ENCODE peak calls at places on chromosomes 16 and 17, in eight cellular contexts. One of them, this sample, is unnamed.

GRCh38 chr16:88686439-88687253 is at the start of gene SNAI3:
- DNase-seq in AG09319: no peak
- DNase-seq in NCI-H1694 treated with DMSO at 0.1 percent for 48 hours: no peak
- DNase-seq in cardiac septum: peak; percentile 96
- DNase-seq in iris pigment epithelial cell: peak; percentile 54
- DNase-seq in Calu3: peak; percentile 96
- DNase-seq in stimulated activated naive B cell treated with anti-CD40 and anti-IgM and Interleukin-4, amounts not matched to agents 10 μg/mL and 1 μg/mL and 100 μg/mL, for 72 hours: peak; percentile 86
- DNase-seq in activated CD8-positive, alpha-beta T cell treated with anti-CD3 and anti-CD28 coated beads, Interleukin-2, amount 10 ng/mL, durations not matched to agents 7 days and 5 days: peak; percentile 91
- DNase-seq in this sample: peak; percentile 86

GRCh38 chr16:28843766-28844165 is 2.4 kb downstream of the TUFM start:
- DNase-seq in AG09319: no peak
- DNase-seq in NCI-H1694 treated with DMSO at 0.1 percent for 48 hours: no peak
- DNase-seq in cardiac septum: no peak
- DNase-seq in iris pigment epithelial cell: no peak
- DNase-seq in Calu3: no peak
- DNase-seq in stimulated activated naive B cell treated with anti-CD40 and anti-IgM and Interleukin-4, amounts not matched to agents 10 μg/mL and 1 μg/mL and 100 μg/mL, for 72 hours: no peak
- DNase-seq in activated CD8-positive, alpha-beta T cell treated with anti-CD3 and anti-CD28 coated beads, Interleukin-2, amount 10 ng/mL, durations not matched to agents 7 days and 5 days: no peak
- DNase-seq in this sample: no peak

GRCh38 chr16:88387941-88388627 is 5.3 kb downstream of the ZNF469 start:
- DNase-seq in AG09319: no peak
- DNase-seq in NCI-H1694 treated with DMSO at 0.1 percent for 48 hours: no peak
- DNase-seq in cardiac septum: no peak
- DNase-seq in iris pigment epithelial cell: peak; percentile 24
- DNase-seq in Calu3: peak; percentile 96
- DNase-seq in stimulated activated naive B cell treated with anti-CD40 and anti-IgM and Interleukin-4, amounts not matched to agents 10 μg/mL and 1 μg/mL and 100 μg/mL, for 72 hours: no peak
- DNase-seq in activated CD8-positive, alpha-beta T cell treated with anti-CD3 and anti-CD28 coated beads, Interleukin-2, amount 10 ng/mL, durations not matched to agents 7 days and 5 days: no peak
- DNase-seq in this sample: peak; percentile 24

GRCh38 chr16:82995927-82996441 is 369.2 kb downstream of the CDH13 start:
- DNase-seq in AG09319: peak; percentile 44
- DNase-seq in NCI-H1694 treated with DMSO at 0.1 percent for 48 hours: no peak
- DNase-seq in cardiac septum: no peak
- DNase-seq in iris pigment epithelial cell: peak; percentile 94
- DNase-seq in Calu3: no peak
- DNase-seq in stimulated activated naive B cell treated with anti-CD40 and anti-IgM and Interleukin-4, amounts not matched to agents 10 μg/mL and 1 μg/mL and 100 μg/mL, for 72 hours: no peak
- DNase-seq in activated CD8-positive, alpha-beta T cell treated with anti-CD3 and anti-CD28 coated beads, Interleukin-2, amount 10 ng/mL, durations not matched to agents 7 days and 5 days: no peak
- DNase-seq in this sample: no peak

GRCh38 chr16:87918314-87918713 is 18.0 kb downstream of the CA5A start:
- DNase-seq in AG09319: peak; percentile 32
- DNase-seq in NCI-H1694 treated with DMSO at 0.1 percent for 48 hours: no peak
- DNase-seq in cardiac septum: no peak
- DNase-seq in iris pigment epithelial cell: no peak
- DNase-seq in Calu3: no peak
- DNase-seq in stimulated activated naive B cell treated with anti-CD40 and anti-IgM and Interleukin-4, amounts not matched to agents 10 μg/mL and 1 μg/mL and 100 μg/mL, for 72 hours: no peak
- DNase-seq in activated CD8-positive, alpha-beta T cell treated with anti-CD3 and anti-CD28 coated beads, Interleukin-2, amount 10 ng/mL, durations not matched to agents 7 days and 5 days: no peak
- DNase-seq in this sample: peak; percentile 86

GRCh38 chr16:70302745-70303144 is 3.8 kb downstream of the DDX19B start:
- DNase-seq in AG09319: no peak
- DNase-seq in NCI-H1694 treated with DMSO at 0.1 percent for 48 hours: no peak
- DNase-seq in cardiac septum: no peak
- DNase-seq in iris pigment epithelial cell: no peak
- DNase-seq in Calu3: no peak
- DNase-seq in stimulated activated naive B cell treated with anti-CD40 and anti-IgM and Interleukin-4, amounts not matched to agents 10 μg/mL and 1 μg/mL and 100 μg/mL, for 72 hours: no peak
- DNase-seq in activated CD8-positive, alpha-beta T cell treated with anti-CD3 and anti-CD28 coated beads, Interleukin-2, amount 10 ng/mL, durations not matched to agents 7 days and 5 days: no peak
- DNase-seq in this sample: no peak

GRCh38 chr17:35312346-35312745 is 61.1 kb downstream of the SLFN11 start:
- DNase-seq in AG09319: no peak
- DNase-seq in NCI-H1694 treated with DMSO at 0.1 percent for 48 hours: no peak
- DNase-seq in cardiac septum: no peak
- DNase-seq in iris pigment epithelial cell: no peak
- DNase-seq in Calu3: no peak
- DNase-seq in stimulated activated naive B cell treated with anti-CD40 and anti-IgM and Interleukin-4, amounts not matched to agents 10 μg/mL and 1 μg/mL and 100 μg/mL, for 72 hours: no peak
- DNase-seq in activated CD8-positive, alpha-beta T cell treated with anti-CD3 and anti-CD28 coated beads, Interleukin-2, amount 10 ng/mL, durations not matched to agents 7 days and 5 days: no peak
- DNase-seq in this sample: no peak

GRCh38 chr16:66516808-66517585 is 32.9 kb downstream of the TK2 start:
- DNase-seq in AG09319: peak; percentile 98
- DNase-seq in NCI-H1694 treated with DMSO at 0.1 percent for 48 hours: peak; percentile 2
- DNase-seq in cardiac septum: peak; percentile 99
- DNase-seq in iris pigment epithelial cell: peak; percentile 100
- DNase-seq in Calu3: peak; percentile 98
- DNase-seq in stimulated activated naive B cell treated with anti-CD40 and anti-IgM and Interleukin-4, amounts not matched to agents 10 μg/mL and 1 μg/mL and 100 μg/mL, for 72 hours: peak; percentile 91
- DNase-seq in activated CD8-positive, alpha-beta T cell treated with anti-CD3 and anti-CD28 coated beads, Interleukin-2, amount 10 ng/mL, durations not matched to agents 7 days and 5 days: peak; percentile 89
- DNase-seq in this sample: peak; percentile 99

GRCh38 chr16:20612551-20613470 is 36.6 kb upstream of the ACSM2B start:
- DNase-seq in AG09319: no peak
- DNase-seq in NCI-H1694 treated with DMSO at 0.1 percent for 48 hours: no peak
- DNase-seq in cardiac septum: no peak
- DNase-seq in iris pigment epithelial cell: no peak
- DNase-seq in Calu3: no peak
- DNase-seq in stimulated activated naive B cell treated with anti-CD40 and anti-IgM and Interleukin-4, amounts not matched to agents 10 μg/mL and 1 μg/mL and 100 μg/mL, for 72 hours: no peak
- DNase-seq in activated CD8-positive, alpha-beta T cell treated with anti-CD3 and anti-CD28 coated beads, Interleukin-2, amount 10 ng/mL, durations not matched to agents 7 days and 5 days: no peak
- DNase-seq in this sample: peak; percentile 55

GRCh38 chr16:67928561-67929364 is 2.9 kb downstream of the CTRL start:
- DNase-seq in AG09319: no peak
- DNase-seq in NCI-H1694 treated with DMSO at 0.1 percent for 48 hours: peak; percentile 46
- DNase-seq in cardiac septum: no peak
- DNase-seq in iris pigment epithelial cell: peak; percentile 45
- DNase-seq in Calu3: peak; percentile 86
- DNase-seq in stimulated activated naive B cell treated with anti-CD40 and anti-IgM and Interleukin-4, amounts not matched to agents 10 μg/mL and 1 μg/mL and 100 μg/mL, for 72 hours: peak; percentile 64
- DNase-seq in activated CD8-positive, alpha-beta T cell treated with anti-CD3 and anti-CD28 coated beads, Interleukin-2, amount 10 ng/mL, durations not matched to agents 7 days and 5 days: peak; percentile 87
- DNase-seq in this sample: peak; percentile 89

GRCh38 chr16:54938351-54939346 is 8.0 kb downstream of the IRX5 start:
- DNase-seq in AG09319: no peak
- DNase-seq in NCI-H1694 treated with DMSO at 0.1 percent for 48 hours: no peak
- DNase-seq in cardiac septum: no peak
- DNase-seq in iris pigment epithelial cell: no peak
- DNase-seq in Calu3: no peak
- DNase-seq in stimulated activated naive B cell treated with anti-CD40 and anti-IgM and Interleukin-4, amounts not matched to agents 10 μg/mL and 1 μg/mL and 100 μg/mL, for 72 hours: no peak
- DNase-seq in activated CD8-positive, alpha-beta T cell treated with anti-CD3 and anti-CD28 coated beads, Interleukin-2, amount 10 ng/mL, durations not matched to agents 7 days and 5 days: no peak
- DNase-seq in this sample: no peak

GRCh38 chr16:57755726-57756423 is 20.3 kb downstream of the KATNB1 start:
- DNase-seq in AG09319: no peak
- DNase-seq in NCI-H1694 treated with DMSO at 0.1 percent for 48 hours: no peak
- DNase-seq in cardiac septum: no peak
- DNase-seq in iris pigment epithelial cell: no peak
- DNase-seq in Calu3: no peak
- DNase-seq in stimulated activated naive B cell treated with anti-CD40 and anti-IgM and Interleukin-4, amounts not matched to agents 10 μg/mL and 1 μg/mL and 100 μg/mL, for 72 hours: no peak
- DNase-seq in activated CD8-positive, alpha-beta T cell treated with anti-CD3 and anti-CD28 coated beads, Interleukin-2, amount 10 ng/mL, durations not matched to agents 7 days and 5 days: no peak
- DNase-seq in this sample: peak; percentile 4

GRCh38 chr17:57295526-57296023 is 39.3 kb downstream of the MSI2 start:
- DNase-seq in AG09319: no peak
- DNase-seq in NCI-H1694 treated with DMSO at 0.1 percent for 48 hours: no peak
- DNase-seq in cardiac septum: no peak
- DNase-seq in iris pigment epithelial cell: peak; percentile 67
- DNase-seq in Calu3: no peak
- DNase-seq in stimulated activated naive B cell treated with anti-CD40 and anti-IgM and Interleukin-4, amounts not matched to agents 10 μg/mL and 1 μg/mL and 100 μg/mL, for 72 hours: no peak
- DNase-seq in activated CD8-positive, alpha-beta T cell treated with anti-CD3 and anti-CD28 coated beads, Interleukin-2, amount 10 ng/mL, durations not matched to agents 7 days and 5 days: no peak
- DNase-seq in this sample: no peak

GRCh38 chr16:69865701-69866100 is 85.4 kb upstream of the CLEC18A start:
- DNase-seq in AG09319: no peak
- DNase-seq in NCI-H1694 treated with DMSO at 0.1 percent for 48 hours: no peak
- DNase-seq in cardiac septum: no peak
- DNase-seq in iris pigment epithelial cell: peak; percentile 96
- DNase-seq in Calu3: peak; percentile 35
- DNase-seq in stimulated activated naive B cell treated with anti-CD40 and anti-IgM and Interleukin-4, amounts not matched to agents 10 μg/mL and 1 μg/mL and 100 μg/mL, for 72 hours: no peak
- DNase-seq in activated CD8-positive, alpha-beta T cell treated with anti-CD3 and anti-CD28 coated beads, Interleukin-2, amount 10 ng/mL, durations not matched to agents 7 days and 5 days: no peak
- DNase-seq in this sample: no peak

GRCh38 chr16:84180519-84181140 is 6.2 kb downstream of the TAF1C start:
- DNase-seq in AG09319: no peak
- DNase-seq in NCI-H1694 treated with DMSO at 0.1 percent for 48 hours: no peak
- DNase-seq in cardiac septum: no peak
- DNase-seq in iris pigment epithelial cell: no peak
- DNase-seq in Calu3: no peak
- DNase-seq in stimulated activated naive B cell treated with anti-CD40 and anti-IgM and Interleukin-4, amounts not matched to agents 10 μg/mL and 1 μg/mL and 100 μg/mL, for 72 hours: no peak
- DNase-seq in activated CD8-positive, alpha-beta T cell treated with anti-CD3 and anti-CD28 coated beads, Interleukin-2, amount 10 ng/mL, durations not matched to agents 7 days and 5 days: no peak
- DNase-seq in this sample: no peak

GRCh38 chr17:60743812-60744211 is 66.2 kb downstream of the BCAS3 start:
- DNase-seq in AG09319: peak; percentile 35
- DNase-seq in NCI-H1694 treated with DMSO at 0.1 percent for 48 hours: no peak
- DNase-seq in cardiac septum: no peak
- DNase-seq in iris pigment epithelial cell: no peak
- DNase-seq in Calu3: peak; percentile 53
- DNase-seq in stimulated activated naive B cell treated with anti-CD40 and anti-IgM and Interleukin-4, amounts not matched to agents 10 μg/mL and 1 μg/mL and 100 μg/mL, for 72 hours: no peak
- DNase-seq in activated CD8-positive, alpha-beta T cell treated with anti-CD3 and anti-CD28 coated beads, Interleukin-2, amount 10 ng/mL, durations not matched to agents 7 days and 5 days: no peak
- DNase-seq in this sample: no peak

GRCh38 chr17:62134397-62134796 is 69.3 kb upstream of the MED13 start:
- DNase-seq in AG09319: no peak
- DNase-seq in NCI-H1694 treated with DMSO at 0.1 percent for 48 hours: no peak
- DNase-seq in cardiac septum: no peak
- DNase-seq in iris pigment epithelial cell: peak; percentile 23
- DNase-seq in Calu3: no peak
- DNase-seq in stimulated activated naive B cell treated with anti-CD40 and anti-IgM and Interleukin-4, amounts not matched to agents 10 μg/mL and 1 μg/mL and 100 μg/mL, for 72 hours: no peak
- DNase-seq in activated CD8-positive, alpha-beta T cell treated with anti-CD3 and anti-CD28 coated beads, Interleukin-2, amount 10 ng/mL, durations not matched to agents 7 days and 5 days: no peak
- DNase-seq in this sample: no peak

GRCh38 chr16:22728167-22728836 is 85.7 kb upstream of the HS3ST2 start:
- DNase-seq in AG09319: no peak
- DNase-seq in NCI-H1694 treated with DMSO at 0.1 percent for 48 hours: no peak
- DNase-seq in cardiac septum: no peak
- DNase-seq in iris pigment epithelial cell: no peak
- DNase-seq in Calu3: no peak
- DNase-seq in stimulated activated naive B cell treated with anti-CD40 and anti-IgM and Interleukin-4, amounts not matched to agents 10 μg/mL and 1 μg/mL and 100 μg/mL, for 72 hours: no peak
- DNase-seq in activated CD8-positive, alpha-beta T cell treated with anti-CD3 and anti-CD28 coated beads, Interleukin-2, amount 10 ng/mL, durations not matched to agents 7 days and 5 days: no peak
- DNase-seq in this sample: no peak